ENCODE peak calls at places on chromosomes 4 and X, in ten cellular contexts. X, P, S, R, L, E, H, N, F and D are unnamed samples.

GRCh38 chr4:125277827-125278226 is 36.9 kb upstream of the FAT4 start:
- DNase-seq in X (no peak), P (no peak), S (no peak), R (no peak), L (no peak), E (no peak), H (no peak), N (no peak), F (no peak), D (no peak)

GRCh38 chrX:101062171-101062570 is 10.3 kb upstream of the TRMT2B start:
- DNase-seq in X (no peak), P (no peak), S (no peak), R (no peak), L (no peak), E (no peak), H (no peak), N (no peak), F (peak; percentile 21), D (no peak)

GRCh38 chrX:104013606-104014005 is at the start of gene H2BW1:
- DNase-seq in X (no peak), P (no peak), S (no peak), R (no peak), L (no peak), E (no peak), H (no peak), N (no peak), F (no peak), D (no peak)

GRCh38 chr4:101621120-101621519 is 169.4 kb upstream of the BANK1 start:
- DNase-seq in X (no peak), P (no peak), S (no peak), R (no peak), L (no peak), E (no peak), H (no peak), N (peak; percentile 11), F (peak; percentile 19), D (no peak)

GRCh38 chr4:154569028-154569427 is 6.2 kb downstream of the FGB start:
- DNase-seq in X (peak; percentile 6), P (no peak), S (no peak), R (no peak), L (no peak), E (no peak), H (no peak), N (no peak), F (no peak), D (no peak)

GRCh38 chr4:24248674-24249644 is 335.4 kb downstream of the DHX15 start:
- DNase-seq in X (no peak), P (no peak), S (no peak), R (no peak), L (no peak), E (no peak), H (peak; percentile 20), N (no peak), F (no peak), D (no peak)

GRCh38 chr4:82515705-82516104 is 46.1 kb downstream of the TMEM150C start:
- DNase-seq in X (no peak), P (peak; percentile 60), S (peak; percentile 88), R (no peak), L (no peak), E (no peak), H (no peak), N (peak; percentile 93), F (peak; percentile 63), D (no peak)

GRCh38 chr4:61734409-61734808 is 534.3 kb downstream of the ADGRL3 start:
- DNase-seq in X (no peak), P (no peak), S (no peak), R (no peak), L (no peak), E (no peak), H (no peak), N (no peak), F (no peak), D (no peak)

GRCh38 chr4:101833455-101833854 is 42.9 kb downstream of the BANK1 start:
- DNase-seq in X (no peak), P (no peak), S (no peak), R (no peak), L (no peak), E (no peak), H (no peak), N (no peak), F (no peak), D (no peak)

GRCh38 chrX:153651540-153652079 is 4.6 kb downstream of the DUSP9 start:
- DNase-seq in X (no peak), P (no peak), S (no peak), R (no peak), L (no peak), E (no peak), H (peak; percentile 67), N (no peak), F (no peak), D (peak; percentile 44)

GRCh38 chrX:71636438-71637252 is 18.3 kb upstream of the CXCR3 start:
- DNase-seq in X (no peak), P (no peak), S (no peak), R (no peak), L (no peak), E (no peak), H (no peak), N (no peak), F (no peak), D (no peak)

GRCh38 chr4:5722328-5722727 is 11.3 kb downstream of the EVC start:
- DNase-seq in X (no peak), P (no peak), S (no peak), R (no peak), L (no peak), E (no peak), H (no peak), N (no peak), F (peak; percentile 70), D (no peak)